ENCODE peak calls at places on chromosomes 6 and 20, in five cellular contexts. F, N, H, J and W are unnamed samples.

GRCh38 chr6:136539967-136540366 is 10.3 kb downstream of the MAP7 start:
- DNase-seq in F (no peak), N (no peak), H (no peak), J (no peak), W (no peak)

GRCh38 chr6:88183503-88183902 is 17.4 kb upstream of the CNR1 start:
- DNase-seq in F (no peak), N (no peak), H (no peak), J (no peak), W (no peak)

GRCh38 chr6:10256113-10256690 is 158.7 kb downstream of the TFAP2A start:
- DNase-seq in F (peak), N (no peak), H (peak), J (no peak), W (peak)

GRCh38 chr6:80728830-80729229 is 622.4 kb downstream of the BCKDHB start:
- DNase-seq in F (no peak), N (no peak), H (no peak), J (no peak), W (no peak)

GRCh38 chr20:53786445-53787267 is 193.0 kb upstream of the ZNF217 start:
- DNase-seq in F (no peak), N (peak), H (no peak), J (peak), W (no peak)

GRCh38 chr20:58891076-58891685 is 38.7 kb downstream of the GNAS start:
- DNase-seq in F (peak), N (no peak), H (peak), J (no peak), W (peak)

GRCh38 chr6:116847234-116847633 is 18.4 kb upstream of the GPRC6A start:
- DNase-seq in F (peak), N (peak), H (no peak), J (peak), W (peak)

GRCh38 chr20:12237772-12238171 is 320.1 kb downstream of the BTBD3 start:
- DNase-seq in F (no peak), N (no peak), H (no peak), J (no peak), W (no peak)

GRCh38 chr6:9507136-9507895 is 907.6 kb downstream of the TFAP2A start:
- DNase-seq in F (no peak), N (no peak), H (no peak), J (no peak), W (no peak)

GRCh38 chr6:53915292-53915691 is 120.5 kb downstream of the LRRC1 start:
- DNase-seq in F (no peak), N (no peak), H (no peak), J (no peak), W (no peak)

GRCh38 chr20:30376767-30377658 is 880.5 kb upstream of the DEFB115 start:
- DNase-seq in F (peak), N (peak), H (peak), J (peak), W (peak)

GRCh38 chr6:136230219-136230980 is 19.7 kb downstream of the MTFR2 start:
- DNase-seq in F (no peak), N (no peak), H (no peak), J (no peak), W (no peak)

GRCh38 chr6:113854531-113855499 is 2.3 kb upstream of the MARCKS start:
- DNase-seq in F (peak), N (peak), H (peak), J (peak), W (peak)

GRCh38 chr6:156651438-156651837 is 125.7 kb upstream of the ARID1B start:
- DNase-seq in F (no peak), N (no peak), H (no peak), J (no peak), W (no peak)

GRCh38 chr6:149433901-149434300 is 33.8 kb downstream of the SUMO4 start:
- DNase-seq in F (no peak), N (no peak), H (no peak), J (no peak), W (no peak)

GRCh38 chr6:46437671-46438221 is 53.5 kb downstream of the RCAN2 start:
- DNase-seq in F (no peak), N (no peak), H (no peak), J (no peak), W (no peak)

GRCh38 chr20:40477805-40478204 is 211.2 kb downstream of the MAFB start:
- DNase-seq in F (no peak), N (no peak), H (no peak), J (no peak), W (no peak)

GRCh38 chr20:36153754-36154695 is 515 bp upstream of the EPB41L1 start:
- DNase-seq in F (peak), N (peak), H (peak), J (peak), W (peak)

DNA sequence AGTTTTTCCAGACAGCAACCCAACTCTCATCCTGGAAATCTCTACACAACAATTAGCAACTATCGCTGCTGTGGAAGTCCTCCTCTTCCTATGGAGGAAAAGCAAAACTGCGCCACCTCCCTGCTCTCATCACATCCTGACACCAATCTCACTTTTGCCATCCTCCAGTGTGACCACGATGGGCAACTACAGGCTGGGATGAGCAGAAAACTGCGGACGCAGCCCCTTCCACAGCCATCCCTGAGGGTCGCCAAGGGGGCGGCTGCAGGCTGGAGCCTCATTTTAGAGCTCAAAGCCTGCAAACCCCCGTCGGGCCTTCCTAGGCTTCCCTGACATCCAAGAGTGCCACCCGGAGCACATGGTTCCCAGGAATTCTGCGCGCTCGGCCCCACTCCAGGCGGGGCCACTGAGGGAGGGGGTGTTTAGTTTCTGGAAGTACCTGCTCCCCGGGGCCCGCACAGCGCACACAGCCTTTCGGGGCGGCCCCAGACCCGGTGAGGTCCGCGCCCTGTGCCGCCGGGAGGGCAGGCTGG is 1.2 kb downstream of the TCFL5 start:
- DNase-seq in F (no peak), N (peak), H (no peak), J (peak), W (peak)
- TF ChIP-seq MYC in F (no peak), N (no peak), H (no peak), J (peak), W (no peak)

DNA sequence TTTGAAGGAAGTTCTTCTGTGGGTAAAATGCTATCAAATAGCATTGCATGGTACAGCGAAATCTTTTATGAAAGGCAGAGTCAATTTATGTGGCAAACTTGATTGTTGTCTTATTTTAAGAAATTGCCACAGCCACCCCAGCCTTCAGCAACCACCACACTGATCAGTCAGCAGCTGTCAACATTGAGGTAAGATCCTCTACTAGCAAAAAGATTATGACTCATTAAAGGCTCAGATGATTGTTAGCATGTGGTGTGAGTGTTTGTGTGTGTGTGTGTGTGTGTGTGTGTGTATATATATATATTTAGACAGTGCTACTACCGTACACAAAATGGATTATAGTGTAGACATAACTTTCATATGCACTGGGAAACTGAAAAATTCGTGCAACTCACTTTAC is 27.8 kb downstream of the LRRN4 start:
- DNase-seq in F (no peak), N (no peak), H (no peak), J (no peak), W (peak)
- TF ChIP-seq MYC in F (no peak), N (no peak), H (no peak), J (no peak), W (no peak)

GRCh38 chr20:24891546-24892393 is 57.3 kb upstream of the CST7 start:
- DNase-seq in F (no peak), N (no peak), H (no peak), J (no peak), W (no peak)
- TF ChIP-seq MYC in F (no peak), N (no peak), H (no peak), J (no peak), W (no peak)

DNA sequence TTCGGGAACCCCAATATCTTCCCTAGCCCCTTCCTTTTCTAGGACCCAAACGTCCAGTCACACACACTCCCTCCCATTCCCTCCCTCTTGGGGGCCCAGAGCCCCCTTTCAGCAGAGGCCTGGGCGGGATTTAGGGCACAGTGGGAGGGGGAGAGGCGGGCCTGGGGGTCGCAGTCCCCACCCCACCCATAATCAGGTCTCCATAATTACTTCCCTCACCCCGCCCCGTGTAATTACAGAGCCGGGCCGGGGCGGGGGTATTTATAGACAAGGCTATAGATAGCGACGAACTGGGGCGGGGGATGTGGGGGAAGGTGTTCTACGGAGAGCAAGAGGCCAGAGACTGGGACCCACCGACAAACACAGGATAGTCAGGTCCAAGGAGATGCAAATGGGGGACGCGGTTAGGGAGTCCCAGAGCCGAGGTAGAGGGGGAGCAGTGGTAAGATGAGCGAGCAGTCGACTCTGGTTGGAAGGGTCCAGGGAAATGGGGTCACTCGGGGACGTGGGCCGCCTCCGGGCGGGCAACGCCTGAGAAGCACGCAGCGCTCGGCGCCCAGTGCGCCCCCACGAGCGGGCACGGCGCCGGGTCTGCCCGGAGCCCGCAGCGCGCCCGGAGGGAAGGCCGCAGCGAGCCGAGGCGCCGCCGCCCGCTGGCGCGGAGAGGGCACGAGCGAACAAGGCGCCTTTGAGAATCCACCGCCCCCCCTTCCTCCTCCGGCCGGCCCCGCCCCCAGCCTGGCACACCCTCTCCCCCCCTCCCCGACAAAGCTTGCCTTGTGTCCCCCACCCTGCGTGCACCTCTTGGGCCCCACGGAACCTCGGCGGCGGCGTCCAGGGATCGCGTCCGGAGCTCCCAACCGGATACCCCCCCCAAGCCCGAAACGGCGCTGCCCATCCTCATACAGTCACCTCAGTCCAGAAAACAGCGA is 670 bp upstream of the COL11A2 start:
- DNase-seq in F (no peak), N (no peak), H (no peak), J (no peak), W (no peak)
- TF ChIP-seq MYC in F (no peak), N (no peak), H (no peak), J (no peak), W (no peak)

DNA sequence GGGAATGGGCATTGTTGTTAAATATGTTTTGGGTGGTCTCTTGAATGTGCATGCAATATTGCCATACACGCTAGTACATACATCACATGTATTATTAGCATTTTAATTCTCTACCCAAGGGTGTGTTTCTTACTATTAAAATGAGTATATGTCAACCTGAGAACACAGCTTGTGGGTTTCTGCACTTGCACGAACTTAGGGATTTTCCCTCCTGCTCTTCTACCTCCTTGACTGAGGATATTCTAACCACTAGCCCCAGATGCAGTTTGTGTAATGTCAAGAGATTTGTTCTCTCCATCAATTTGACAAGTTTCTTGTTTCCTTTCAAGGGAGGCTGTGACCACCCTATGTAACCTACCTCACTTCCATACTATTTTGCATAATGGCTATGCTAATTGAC is 14.7 kb upstream of the SLC17A2 start:
- DNase-seq in F (no peak), N (no peak), H (no peak), J (no peak), W (no peak)
- TF ChIP-seq MYC in F (no peak), N (no peak), H (no peak), J (no peak), W (no peak)

DNA sequence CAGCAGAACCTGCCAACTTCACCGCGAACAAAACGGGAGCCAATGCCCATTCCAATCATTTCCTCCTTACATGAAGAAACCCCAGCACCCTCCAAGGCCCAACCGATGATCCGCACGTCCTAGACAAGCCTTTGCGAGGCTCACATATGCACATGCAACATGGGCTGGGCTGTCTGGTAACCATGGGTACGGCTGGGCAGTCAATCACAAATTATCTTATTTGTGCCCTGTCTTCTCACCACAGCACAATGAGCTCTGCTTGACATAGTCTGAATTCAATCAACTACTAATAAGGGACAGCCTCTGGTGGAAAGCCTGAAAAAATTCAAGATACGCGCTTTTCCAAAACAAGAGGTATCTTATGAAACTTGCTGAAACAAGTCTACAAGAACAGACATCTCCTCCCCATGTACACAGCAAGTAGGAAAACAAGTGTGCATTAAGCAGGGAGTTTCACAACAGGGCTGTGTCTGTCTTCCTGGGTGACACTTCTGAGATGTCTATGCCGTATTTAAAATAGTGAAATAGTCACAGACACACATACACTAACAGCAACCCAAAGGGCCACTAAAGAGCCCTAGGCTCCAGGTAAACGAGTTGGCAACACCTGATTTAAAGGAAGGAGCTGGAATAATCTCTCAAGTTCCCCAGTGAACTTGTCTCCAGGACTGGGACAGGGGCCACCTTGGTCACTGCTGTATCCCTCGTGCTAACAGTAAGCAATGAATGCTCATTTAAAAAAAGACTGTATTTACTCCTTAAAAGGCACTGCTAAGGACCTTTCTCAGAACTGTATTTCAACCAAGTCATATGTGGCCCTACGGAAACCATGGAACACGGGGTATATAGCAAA is 1.5 kb downstream of the DIDO1 start:
- DNase-seq in F (no peak), N (peak), H (no peak), J (peak), W (peak)
- TF ChIP-seq MYC in F (no peak), N (no peak), H (no peak), J (no peak), W (no peak)

GRCh38 chr20:37378785-37379598 is 33.1 kb downstream of the SRC start:
- DNase-seq in F (peak), N (peak), H (peak), J (no peak), W (peak)

GRCh38 chr20:37380864-37381579 is 35.1 kb downstream of the SRC start:
- DNase-seq in F (no peak), N (no peak), H (no peak), J (no peak), W (no peak)

GRCh38 chr20:37381621-37382538 is 35.9 kb downstream of the SRC start:
- DNase-seq in F (no peak), N (no peak), H (no peak), J (peak), W (no peak)

GRCh38 chr20:37378420-37378784 is 32.5 kb downstream of the SRC start:
- DNase-seq in F (no peak), N (no peak), H (no peak), J (no peak), W (no peak)

GRCh38 chr20:37379967-37380828 is 34.3 kb downstream of the SRC start:
- DNase-seq in F (peak), N (no peak), H (no peak), J (peak), W (no peak)
- TF ChIP-seq MYC in F (no peak), N (no peak), H (no peak), J (no peak), W (no peak)

GRCh38 chr6:52010145-52010544 is 77.3 kb downstream of the PKHD1 start:
- DNase-seq in F (no peak), N (no peak), H (no peak), J (no peak), W (no peak)
- TF ChIP-seq MYC in F (no peak), N (no peak), H (no peak), J (no peak), W (no peak)

GRCh38 chr6:150584065-150584464 is 15.6 kb upstream of the PLEKHG1 start:
- DNase-seq in F (no peak), N (no peak), H (no peak), J (no peak), W (no peak)

GRCh38 chr6:150584596-150584995 is 15.1 kb upstream of the PLEKHG1 start:
- DNase-seq in F (no peak), N (no peak), H (no peak), J (no peak), W (no peak)

GRCh38 chr6:150588862-150589499 is 10.7 kb upstream of the PLEKHG1 start:
- DNase-seq in F (no peak), N (no peak), H (no peak), J (no peak), W (no peak)

GRCh38 chr6:150587637-150588036 is 12.0 kb upstream of the PLEKHG1 start:
- DNase-seq in F (no peak), N (no peak), H (no peak), J (no peak), W (no peak)

DNA sequence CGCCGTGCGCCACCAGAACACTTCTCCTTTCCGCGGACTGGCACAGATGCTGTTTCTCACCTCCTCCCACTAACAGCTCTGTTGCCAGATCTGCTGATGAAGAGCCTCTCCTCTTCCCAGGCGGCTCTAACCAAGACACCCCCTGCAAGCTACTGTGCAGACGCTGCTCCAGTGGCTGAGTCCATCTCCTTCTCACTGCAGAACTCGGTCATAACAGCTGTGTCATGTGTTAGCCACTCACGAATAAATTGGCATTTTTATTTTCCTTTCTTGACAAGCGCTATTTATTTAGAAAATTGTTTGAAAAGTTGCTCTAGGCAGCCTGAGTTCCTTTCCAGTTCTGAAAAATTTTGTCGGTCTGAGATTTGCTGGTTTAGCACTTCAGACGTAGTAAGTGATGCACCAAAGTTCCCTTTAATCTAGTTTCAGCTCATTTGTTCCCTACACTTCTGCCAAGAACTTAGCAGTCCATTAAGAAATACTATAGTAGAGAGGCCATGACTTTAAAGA is 12.8 kb upstream of the PLEKHG1 start:
- DNase-seq in F (no peak), N (no peak), H (no peak), J (no peak), W (no peak)
- TF ChIP-seq MYC in F (no peak), N (no peak), H (no peak), J (no peak), W (no peak)